ENCODE peak calls at places on chromosome 12, in eight cellular contexts. One of them, this sample, is unnamed. For H3K27me3, the result is how much of the 10 kb centered on the place peaks cover.

GRCh38 chr12:6869049-6870021 is 2.0 kb downstream of the TPI1 start:
- DNase-seq in CD8-positive, alpha-beta memory T cell: peak
- DNase-seq in psoas muscle: peak
- DNase-seq in heart right ventricle: peak
- DNase-seq in left ventricle myocardium inferior: peak
- DNase-seq in colonic mucosa: peak
- DNase-seq in body of pancreas: peak
- DNase-seq in right cardiac atrium: peak
- DNase-seq in this sample: peak

GRCh38 chr12:27969011-27969900 is 3.3 kb downstream of the PTHLH start:
- DNase-seq in CD8-positive, alpha-beta memory T cell: no peak
- DNase-seq in psoas muscle: peak
- DNase-seq in heart right ventricle: peak
- DNase-seq in left ventricle myocardium inferior: peak
- DNase-seq in colonic mucosa: no peak
- DNase-seq in body of pancreas: peak
- DNase-seq in right cardiac atrium: peak
- DNase-seq in this sample: no peak

GRCh38 chr12:65609359-65609771 is 214.9 kb upstream of the HMGA2 start:
- DNase-seq in CD8-positive, alpha-beta memory T cell: no peak
- DNase-seq in psoas muscle: no peak
- DNase-seq in heart right ventricle: no peak
- DNase-seq in left ventricle myocardium inferior: no peak
- DNase-seq in colonic mucosa: no peak
- DNase-seq in body of pancreas: no peak
- DNase-seq in right cardiac atrium: no peak
- DNase-seq in this sample: no peak

GRCh38 chr12:44021471-44021971 is 185.6 kb downstream of the TMEM117 start:
- DNase-seq in CD8-positive, alpha-beta memory T cell: no peak
- DNase-seq in psoas muscle: no peak
- DNase-seq in heart right ventricle: no peak
- DNase-seq in left ventricle myocardium inferior: no peak
- DNase-seq in colonic mucosa: no peak
- DNase-seq in body of pancreas: no peak
- DNase-seq in right cardiac atrium: no peak
- DNase-seq in this sample: no peak

GRCh38 chr12:113485330-113485729 is 13.7 kb upstream of the LHX5 start:
- DNase-seq in CD8-positive, alpha-beta memory T cell: no peak
- DNase-seq in psoas muscle: no peak
- DNase-seq in heart right ventricle: no peak
- DNase-seq in left ventricle myocardium inferior: no peak
- DNase-seq in colonic mucosa: no peak
- DNase-seq in body of pancreas: no peak
- DNase-seq in right cardiac atrium: no peak
- DNase-seq in this sample: no peak

GRCh38 chr12:66288121-66288520 is 14.2 kb upstream of the HELB start:
- DNase-seq in CD8-positive, alpha-beta memory T cell: peak
- DNase-seq in psoas muscle: no peak
- DNase-seq in heart right ventricle: no peak
- DNase-seq in left ventricle myocardium inferior: no peak
- DNase-seq in colonic mucosa: no peak
- DNase-seq in body of pancreas: no peak
- DNase-seq in right cardiac atrium: no peak
- DNase-seq in this sample: peak

GRCh38 chr12:68240079-68240478 is 13.3 kb downstream of the IL22 start:
- DNase-seq in CD8-positive, alpha-beta memory T cell: no peak
- DNase-seq in psoas muscle: no peak
- DNase-seq in heart right ventricle: no peak
- DNase-seq in left ventricle myocardium inferior: no peak
- DNase-seq in colonic mucosa: no peak
- DNase-seq in body of pancreas: no peak
- DNase-seq in right cardiac atrium: no peak
- DNase-seq in this sample: no peak

GRCh38 chr12:62933220-62933870 is 1.6 kb downstream of the PPM1H start:
- DNase-seq in CD8-positive, alpha-beta memory T cell: no peak
- DNase-seq in psoas muscle: no peak
- DNase-seq in heart right ventricle: peak
- DNase-seq in left ventricle myocardium inferior: peak
- DNase-seq in colonic mucosa: peak
- DNase-seq in body of pancreas: peak
- DNase-seq in right cardiac atrium: peak
- DNase-seq in this sample: no peak

GRCh38 chr12:128807161-128807724 is 16.5 kb downstream of the SLC15A4 start:
- DNase-seq in CD8-positive, alpha-beta memory T cell: no peak
- DNase-seq in psoas muscle: no peak
- DNase-seq in heart right ventricle: no peak
- DNase-seq in left ventricle myocardium inferior: no peak
- DNase-seq in colonic mucosa: no peak
- DNase-seq in body of pancreas: no peak
- DNase-seq in right cardiac atrium: no peak
- DNase-seq in this sample: no peak

GRCh38 chr12:42039146-42039545 is 105.5 kb downstream of the GXYLT1 start:
- DNase-seq in CD8-positive, alpha-beta memory T cell: no peak
- DNase-seq in psoas muscle: peak
- DNase-seq in heart right ventricle: no peak
- DNase-seq in left ventricle myocardium inferior: no peak
- DNase-seq in colonic mucosa: no peak
- DNase-seq in body of pancreas: no peak
- DNase-seq in right cardiac atrium: no peak
- DNase-seq in this sample: no peak

GRCh38 chr12:72346331-72346944 is 74.3 kb downstream of the TRHDE start:
- DNase-seq in CD8-positive, alpha-beta memory T cell: no peak
- DNase-seq in psoas muscle: peak
- DNase-seq in heart right ventricle: peak
- DNase-seq in left ventricle myocardium inferior: no peak
- DNase-seq in colonic mucosa: peak
- DNase-seq in body of pancreas: peak
- DNase-seq in right cardiac atrium: no peak
- DNase-seq in this sample: no peak

GRCh38 chr12:45974171-45974719 is 16.1 kb downstream of the SCAF11 start:
- DNase-seq in CD8-positive, alpha-beta memory T cell: no peak
- DNase-seq in psoas muscle: no peak
- DNase-seq in heart right ventricle: no peak
- DNase-seq in left ventricle myocardium inferior: no peak
- DNase-seq in colonic mucosa: no peak
- DNase-seq in body of pancreas: no peak
- DNase-seq in right cardiac atrium: no peak
- DNase-seq in this sample: no peak

GRCh38 chr12:111126331-111126730 is 206.0 kb upstream of the MYL2 start:
- DNase-seq in CD8-positive, alpha-beta memory T cell: no peak
- DNase-seq in psoas muscle: no peak
- DNase-seq in heart right ventricle: peak
- DNase-seq in left ventricle myocardium inferior: no peak
- DNase-seq in colonic mucosa: no peak
- DNase-seq in body of pancreas: no peak
- DNase-seq in right cardiac atrium: no peak
- DNase-seq in this sample: no peak

GRCh38 chr12:8465597-8465996 is 9.8 kb downstream of the CLEC6A start:
- DNase-seq in CD8-positive, alpha-beta memory T cell: no peak
- DNase-seq in psoas muscle: no peak
- DNase-seq in heart right ventricle: no peak
- DNase-seq in left ventricle myocardium inferior: no peak
- DNase-seq in colonic mucosa: no peak
- DNase-seq in body of pancreas: no peak
- DNase-seq in right cardiac atrium: no peak
- DNase-seq in this sample: no peak

GRCh38 chr12:27462151-27462694 is 15.7 kb downstream of the SMCO2 start:
- DNase-seq in CD8-positive, alpha-beta memory T cell: no peak
- DNase-seq in psoas muscle: no peak
- DNase-seq in heart right ventricle: peak
- DNase-seq in left ventricle myocardium inferior: no peak
- DNase-seq in colonic mucosa: no peak
- DNase-seq in body of pancreas: no peak
- DNase-seq in right cardiac atrium: no peak
- DNase-seq in this sample: no peak

GRCh38 chr12:54437697-54438096 is 18.6 kb upstream of the ITGA5 start:
- DNase-seq in CD8-positive, alpha-beta memory T cell: no peak
- DNase-seq in psoas muscle: no peak
- DNase-seq in heart right ventricle: no peak
- DNase-seq in left ventricle myocardium inferior: no peak
- DNase-seq in colonic mucosa: no peak
- DNase-seq in body of pancreas: no peak
- DNase-seq in right cardiac atrium: no peak
- DNase-seq in this sample: no peak

GRCh38 chr12:54437243-54437642 is 18.2 kb upstream of the ITGA5 start:
- DNase-seq in CD8-positive, alpha-beta memory T cell: no peak
- DNase-seq in psoas muscle: no peak
- DNase-seq in heart right ventricle: no peak
- DNase-seq in left ventricle myocardium inferior: no peak
- DNase-seq in colonic mucosa: no peak
- DNase-seq in body of pancreas: no peak
- DNase-seq in right cardiac atrium: no peak
- DNase-seq in this sample: no peak

GRCh38 chr12:54439521-54440255 is 20.6 kb upstream of the ITGA5 start:
- DNase-seq in CD8-positive, alpha-beta memory T cell: no peak
- DNase-seq in psoas muscle: no peak
- DNase-seq in heart right ventricle: peak
- DNase-seq in left ventricle myocardium inferior: no peak
- DNase-seq in colonic mucosa: no peak
- DNase-seq in body of pancreas: no peak
- DNase-seq in right cardiac atrium: no peak
- DNase-seq in this sample: no peak

GRCh38 chr12:54438506-54438905 is 19.4 kb upstream of the ITGA5 start:
- DNase-seq in CD8-positive, alpha-beta memory T cell: no peak
- DNase-seq in psoas muscle: no peak
- DNase-seq in heart right ventricle: no peak
- DNase-seq in left ventricle myocardium inferior: no peak
- DNase-seq in colonic mucosa: no peak
- DNase-seq in body of pancreas: no peak
- DNase-seq in right cardiac atrium: no peak
- DNase-seq in this sample: no peak

GRCh38 chr12:54439096-54439495 is 20.0 kb upstream of the ITGA5 start:
- DNase-seq in CD8-positive, alpha-beta memory T cell: no peak
- DNase-seq in psoas muscle: no peak
- DNase-seq in heart right ventricle: no peak
- DNase-seq in left ventricle myocardium inferior: no peak
- DNase-seq in colonic mucosa: no peak
- DNase-seq in body of pancreas: no peak
- DNase-seq in right cardiac atrium: no peak
- DNase-seq in this sample: no peak
- H3K27me3 ChIP-seq in CD8-positive, alpha-beta memory T cell: under half
- H3K27me3 ChIP-seq in psoas muscle: under half
- H3K27me3 ChIP-seq in heart right ventricle: under half
- H3K27me3 ChIP-seq in left ventricle myocardium inferior: under half
- H3K27me3 ChIP-seq in colonic mucosa: under half
- H3K27me3 ChIP-seq in body of pancreas: under half
- H3K27me3 ChIP-seq in right cardiac atrium: under half
- H3K27me3 ChIP-seq in this sample: under half

GRCh38 chr12:1820191-1820599 is at the start of gene LRTM2:
- DNase-seq in CD8-positive, alpha-beta memory T cell: no peak
- DNase-seq in psoas muscle: no peak
- DNase-seq in heart right ventricle: no peak
- DNase-seq in left ventricle myocardium inferior: no peak
- DNase-seq in colonic mucosa: no peak
- DNase-seq in body of pancreas: no peak
- DNase-seq in right cardiac atrium: no peak
- DNase-seq in this sample: no peak

GRCh38 chr12:1825382-1826102 is 5.2 kb downstream of the LRTM2 start:
- DNase-seq in CD8-positive, alpha-beta memory T cell: no peak
- DNase-seq in psoas muscle: no peak
- DNase-seq in heart right ventricle: no peak
- DNase-seq in left ventricle myocardium inferior: no peak
- DNase-seq in colonic mucosa: no peak
- DNase-seq in body of pancreas: no peak
- DNase-seq in right cardiac atrium: peak
- DNase-seq in this sample: no peak

GRCh38 chr12:1822699-1823098 is 2.3 kb downstream of the LRTM2 start:
- DNase-seq in CD8-positive, alpha-beta memory T cell: no peak
- DNase-seq in psoas muscle: no peak
- DNase-seq in heart right ventricle: no peak
- DNase-seq in left ventricle myocardium inferior: no peak
- DNase-seq in colonic mucosa: no peak
- DNase-seq in body of pancreas: no peak
- DNase-seq in right cardiac atrium: no peak
- DNase-seq in this sample: no peak

GRCh38 chr12:1821805-1822204 is 1.4 kb downstream of the LRTM2 start:
- DNase-seq in CD8-positive, alpha-beta memory T cell: no peak
- DNase-seq in psoas muscle: no peak
- DNase-seq in heart right ventricle: no peak
- DNase-seq in left ventricle myocardium inferior: no peak
- DNase-seq in colonic mucosa: no peak
- DNase-seq in body of pancreas: no peak
- DNase-seq in right cardiac atrium: no peak
- DNase-seq in this sample: no peak

GRCh38 chr12:1823237-1823636 is 2.9 kb downstream of the LRTM2 start:
- DNase-seq in CD8-positive, alpha-beta memory T cell: no peak
- DNase-seq in psoas muscle: no peak
- DNase-seq in heart right ventricle: no peak
- DNase-seq in left ventricle myocardium inferior: no peak
- DNase-seq in colonic mucosa: no peak
- DNase-seq in body of pancreas: no peak
- DNase-seq in right cardiac atrium: no peak
- DNase-seq in this sample: no peak
- H3K27me3 ChIP-seq in CD8-positive, alpha-beta memory T cell: under half
- H3K27me3 ChIP-seq in psoas muscle: half or more
- H3K27me3 ChIP-seq in heart right ventricle: under half
- H3K27me3 ChIP-seq in left ventricle myocardium inferior: half or more
- H3K27me3 ChIP-seq in colonic mucosa: under half
- H3K27me3 ChIP-seq in body of pancreas: under half
- H3K27me3 ChIP-seq in right cardiac atrium: under half
- H3K27me3 ChIP-seq in this sample: under half

DNA sequence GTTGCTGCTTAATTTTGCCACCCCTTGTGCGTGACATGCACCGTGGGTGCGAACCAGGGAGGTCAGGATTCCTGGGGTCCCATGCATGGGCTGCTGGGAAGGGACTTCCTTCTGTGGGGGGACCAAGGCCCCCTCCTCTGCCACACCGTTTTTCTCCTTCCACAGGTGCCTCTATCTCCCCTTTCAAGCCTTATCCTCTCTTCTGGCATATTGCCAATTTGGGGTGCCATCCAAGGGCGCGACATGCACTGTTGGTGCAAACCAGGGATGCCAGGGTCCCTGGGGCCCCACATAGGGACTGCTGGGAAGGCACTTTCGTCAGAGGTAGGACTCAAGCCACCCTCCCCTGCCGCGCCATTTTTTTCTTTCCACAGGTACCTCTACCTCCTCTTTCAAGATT is 289.0 kb downstream of the ALG10 start:
- DNase-seq in CD8-positive, alpha-beta memory T cell: no peak
- DNase-seq in psoas muscle: no peak
- DNase-seq in heart right ventricle: no peak
- DNase-seq in left ventricle myocardium inferior: no peak
- DNase-seq in colonic mucosa: no peak
- DNase-seq in body of pancreas: no peak
- DNase-seq in right cardiac atrium: no peak
- DNase-seq in this sample: no peak
- H3K27me3 ChIP-seq in CD8-positive, alpha-beta memory T cell: under half
- H3K27me3 ChIP-seq in psoas muscle: under half
- H3K27me3 ChIP-seq in heart right ventricle: under half
- H3K27me3 ChIP-seq in left ventricle myocardium inferior: under half
- H3K27me3 ChIP-seq in colonic mucosa: under half
- H3K27me3 ChIP-seq in body of pancreas: under half
- H3K27me3 ChIP-seq in right cardiac atrium: under half
- H3K27me3 ChIP-seq in this sample: under half

GRCh38 chr12:23350808-23351207 is 598.7 kb downstream of the SOX5 start:
- DNase-seq in CD8-positive, alpha-beta memory T cell: no peak
- DNase-seq in psoas muscle: no peak
- DNase-seq in heart right ventricle: no peak
- DNase-seq in left ventricle myocardium inferior: no peak
- DNase-seq in colonic mucosa: no peak
- DNase-seq in body of pancreas: no peak
- DNase-seq in right cardiac atrium: no peak
- DNase-seq in this sample: no peak
- H3K27me3 ChIP-seq in CD8-positive, alpha-beta memory T cell: under half
- H3K27me3 ChIP-seq in psoas muscle: under half
- H3K27me3 ChIP-seq in heart right ventricle: under half
- H3K27me3 ChIP-seq in left ventricle myocardium inferior: under half
- H3K27me3 ChIP-seq in colonic mucosa: under half
- H3K27me3 ChIP-seq in body of pancreas: under half
- H3K27me3 ChIP-seq in right cardiac atrium: under half
- H3K27me3 ChIP-seq in this sample: under half